ENCODE peak calls at places on chromosomes 5 and 9, in eight cellular contexts. U is endodermal cell, E is thoracic aorta, O is fibroblast of lung, M is Caco-2, L is AG04449, X is IMR-90, P is sigmoid colon. B is an unnamed sample.

GRCh38 chr5:3599283-3600105 is 3.9 kb downstream of the IRX1 start:
- DNase-seq in U (peak), E (no peak), O (peak), M (no peak), L (no peak), X (no peak), P (no peak), B (no peak)

GRCh38 chr5:129852747-129853352 is 51.4 kb upstream of the CHSY3 start:
- DNase-seq in U (peak), E (peak), O (peak), M (peak), L (peak), X (peak), P (peak), B (peak)

GRCh38 chr5:6714221-6715041 is 1.2 kb downstream of the TENT4A start:
- DNase-seq in U (peak), E (no peak), O (peak), M (peak), L (no peak), X (no peak), P (no peak), B (no peak)

GRCh38 chr5:15521349-15521937 is 21.5 kb downstream of the FBXL7 start:
- DNase-seq in U (no peak), E (no peak), O (peak), M (no peak), L (no peak), X (peak), P (no peak), B (no peak)

GRCh38 chr5:180251887-180252286 is 40.0 kb downstream of the MAPK9 start:
- DNase-seq in U (no peak), E (no peak), O (no peak), M (no peak), L (no peak), X (no peak), P (no peak), B (no peak)

GRCh38 chr9:13939129-13939528 is 374.8 kb downstream of the NFIB start:
- DNase-seq in U (no peak), E (no peak), O (peak), M (no peak), L (peak), X (peak), P (no peak), B (peak)

GRCh38 chr5:124644138-124644537 is 102.3 kb downstream of the ZNF608 start:
- DNase-seq in U (no peak), E (no peak), O (peak), M (no peak), L (no peak), X (peak), P (no peak), B (no peak)

GRCh38 chr9:127667127-127667844 is 39.5 kb upstream of the CFAP157 start:
- DNase-seq in U (no peak), E (no peak), O (no peak), M (no peak), L (no peak), X (peak), P (no peak), B (no peak)

GRCh38 chr5:137304227-137304874 is 194.8 kb downstream of the SPOCK1 start:
- DNase-seq in U (no peak), E (no peak), O (no peak), M (no peak), L (no peak), X (no peak), P (no peak), B (no peak)

GRCh38 chr9:131752231-131752884 is 12.5 kb upstream of the RAPGEF1 start:
- DNase-seq in U (no peak), E (no peak), O (no peak), M (no peak), L (no peak), X (no peak), P (no peak), B (no peak)
- H3K4me3 ChIP-seq in U (no peak), E (no peak), O (no peak), M (no peak), L (no peak), X (no peak), P (no peak), B (no peak)

DNA sequence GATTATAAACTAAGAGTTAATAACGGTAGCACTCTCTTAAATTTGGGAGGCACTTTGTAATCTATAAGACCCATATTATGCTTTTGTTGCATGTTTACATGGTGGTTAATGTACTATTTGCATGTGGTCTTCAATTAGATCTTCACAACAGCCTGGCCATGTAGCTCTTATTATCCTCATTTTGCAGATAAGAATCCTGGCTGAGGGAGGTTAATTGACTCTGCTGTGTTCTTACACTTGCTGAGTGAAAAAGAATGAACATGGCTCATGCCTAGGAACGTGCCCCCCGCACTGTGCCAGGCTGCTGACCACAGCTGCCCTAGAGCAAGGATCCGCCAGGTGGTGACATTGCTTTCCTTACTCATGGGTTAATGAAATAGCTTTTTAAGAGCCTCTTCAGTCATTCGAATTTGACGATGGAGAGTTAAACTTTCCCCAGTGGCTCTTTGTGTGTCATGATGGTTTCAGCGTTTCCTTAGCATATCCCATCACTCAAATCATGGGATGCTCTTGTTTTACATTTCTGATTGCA is 97.9 kb downstream of the CDH6 start:
- DNase-seq in U (peak), E (no peak), O (no peak), M (no peak), L (no peak), X (no peak), P (no peak), B (no peak)
- TF ChIP-seq CTCF in U (peak), E (no peak), O (no peak), M (no peak), L (no peak), X (no peak), P (no peak), B (no peak)

GRCh38 chr9:136686794-136687711 is at the start of gene AGPAT2:
- DNase-seq in U (peak), E (no peak), O (peak), M (peak), L (no peak), X (peak), P (peak), B (no peak)
- H3K4me3 ChIP-seq in U (peak), E (peak), O (peak), M (peak), L (peak), X (peak), P (peak), B (peak)

GRCh38 chr5:82798676-82799075 is 278.5 kb downstream of the TMEM167A start:
- DNase-seq in U (no peak), E (no peak), O (no peak), M (no peak), L (no peak), X (no peak), P (no peak), B (no peak)

GRCh38 chr5:82796643-82797416 is 280.4 kb downstream of the TMEM167A start:
- DNase-seq in U (peak), E (no peak), O (no peak), M (no peak), L (no peak), X (no peak), P (no peak), B (no peak)

GRCh38 chr5:82802954-82803353 is 274.2 kb downstream of the TMEM167A start:
- DNase-seq in U (no peak), E (no peak), O (no peak), M (no peak), L (no peak), X (no peak), P (no peak), B (no peak)

GRCh38 chr5:82794876-82795275 is 282.3 kb downstream of the TMEM167A start:
- DNase-seq in U (no peak), E (no peak), O (peak), M (no peak), L (no peak), X (no peak), P (no peak), B (no peak)

GRCh38 chr5:82799346-82800077 is 277.7 kb downstream of the TMEM167A start:
- DNase-seq in U (no peak), E (no peak), O (no peak), M (no peak), L (no peak), X (no peak), P (no peak), B (no peak)
- TF ChIP-seq CTCF in U (peak), E (no peak), O (no peak), M (no peak), L (no peak), X (no peak), P (no peak), B (no peak)

GRCh38 chr9:111163738-111164399 is 125.6 kb upstream of the LPAR1 start:
- DNase-seq in U (no peak), E (no peak), O (no peak), M (no peak), L (no peak), X (peak), P (no peak), B (no peak)
- H3K4me3 ChIP-seq in U (no peak), E (no peak), O (no peak), M (no peak), L (no peak), X (no peak), P (no peak), B (no peak)

DNA sequence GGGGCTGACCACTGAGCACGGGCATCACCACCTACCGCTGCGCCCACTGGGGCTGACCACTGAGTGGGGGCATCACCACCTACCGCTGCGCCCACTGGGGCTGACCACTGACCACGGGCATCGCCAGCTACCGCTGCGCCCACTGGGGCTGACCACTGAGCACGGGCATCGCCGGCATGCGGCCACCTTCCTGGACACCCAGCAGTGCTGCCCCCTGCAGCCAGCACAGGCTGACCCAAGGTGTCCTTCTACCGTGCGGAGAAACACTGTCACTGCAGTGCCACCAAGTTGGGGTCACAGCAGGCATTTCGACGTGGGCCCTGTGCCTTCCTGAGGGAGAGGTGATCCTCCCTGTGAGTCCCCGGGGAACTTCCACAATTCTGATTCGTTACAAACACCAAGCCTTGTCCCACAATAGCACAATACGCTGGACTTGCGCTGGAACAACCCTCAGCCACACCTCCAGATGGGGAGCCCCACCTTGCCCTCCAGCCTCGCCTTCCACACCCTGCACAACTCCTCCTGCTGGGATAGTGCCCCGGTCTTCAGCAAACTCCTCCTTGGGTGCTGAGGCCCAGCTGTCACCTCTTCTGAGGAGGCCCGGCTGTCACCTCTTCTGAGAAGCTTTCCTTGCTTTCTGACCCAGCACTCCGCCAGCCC is 90.3 kb upstream of the SARDH start:
- DNase-seq in U (no peak), E (no peak), O (no peak), M (no peak), L (no peak), X (no peak), P (no peak), B (no peak)
- TF ChIP-seq CTCF in U (no peak), E (no peak), O (no peak), M (no peak), L (no peak), X (no peak), P (no peak), B (no peak)

GRCh38 chr5:107470007-107470582 is 200.6 kb downstream of the EFNA5 start:
- DNase-seq in U (no peak), E (no peak), O (peak), M (no peak), L (no peak), X (peak), P (no peak), B (no peak)

GRCh38 chr5:107474724-107475489 is 195.8 kb downstream of the EFNA5 start:
- DNase-seq in U (no peak), E (no peak), O (no peak), M (no peak), L (no peak), X (peak), P (no peak), B (no peak)

GRCh38 chr5:107469485-107469884 is 201.3 kb downstream of the EFNA5 start:
- DNase-seq in U (no peak), E (no peak), O (peak), M (no peak), L (peak), X (peak), P (no peak), B (peak)

GRCh38 chr5:107474361-107474723 is 196.4 kb downstream of the EFNA5 start:
- DNase-seq in U (no peak), E (no peak), O (no peak), M (no peak), L (no peak), X (no peak), P (no peak), B (no peak)

GRCh38 chr5:107472620-107473064 is 198.1 kb downstream of the EFNA5 start:
- DNase-seq in U (no peak), E (no peak), O (no peak), M (no peak), L (no peak), X (no peak), P (no peak), B (no peak)
- H3K4me3 ChIP-seq in U (no peak), E (no peak), O (no peak), M (no peak), L (no peak), X (no peak), P (no peak), B (no peak)

B was measured in astrocyte of the cerebellum.